ENCODE peak calls at places on chromosome X, in six cellular contexts. E is K562, A is A549, D is HepG2, W is endothelial cell of umbilical vein, G is GM12878. V is an unnamed sample.

GRCh38 chrX:134585446-134585845 is 72.8 kb downstream of the PLAC1 start:
- DNase-seq in G (no peak), W (no peak), A (no peak), E (no peak), D (no peak), V (no peak)

GRCh38 chrX:43998374-43998773 is 25.2 kb upstream of the NDP start:
- DNase-seq in A (no peak), G (no peak), D (no peak), E (no peak), W (no peak), V (no peak)

GRCh38 chrX:104679175-104679574 is 113.2 kb downstream of the IL1RAPL2 start:
- DNase-seq in W (no peak), A (no peak), D (no peak), E (no peak), G (no peak), V (no peak)

GRCh38 chrX:18875256-18875878 is 108.5 kb downstream of the PHKA2 start:
- DNase-seq in E (no peak), D (no peak), A (no peak), G (no peak), W (no peak), V (no peak)

GRCh38 chrX:2650865-2651264 is 40.2 kb upstream of the CD99 start:
- DNase-seq in D (no peak), A (no peak), G (no peak), E (no peak), W (peak; percentile 86), V (no peak)

GRCh38 chrX:135383249-135383648 is 38.5 kb upstream of the SMIM10L2A start:
- DNase-seq in A (no peak), G (no peak), D (no peak), W (no peak), E (no peak), V (peak; percentile 51)

GRCh38 chrX:23387826-23388225 is 53.2 kb downstream of the PTCHD1 start:
- DNase-seq in D (no peak), G (no peak), W (no peak), A (no peak), E (no peak), V (no peak)

GRCh38 chrX:56968980-56969379 is 26.4 kb downstream of the SPIN3 start:
- DNase-seq in D (no peak), W (no peak), E (no peak), A (no peak), G (no peak), V (no peak)

GRCh38 chrX:74248889-74249288 is 55.1 kb upstream of the ZCCHC13 start:
- DNase-seq in D (no peak), W (peak; percentile 58), G (no peak), E (peak; percentile 5), A (no peak), V (no peak)

GRCh38 chrX:105228602-105229001 is 8.1 kb upstream of the TEX13A start:
- DNase-seq in W (no peak), D (no peak), G (no peak), E (no peak), A (no peak), V (no peak)

GRCh38 chrX:43493751-43494150 is 162.3 kb upstream of the MAOA start:
- DNase-seq in D (no peak), G (no peak), W (no peak), A (no peak), E (no peak), V (no peak)

GRCh38 chrX:13055486-13055885 is 11.1 kb upstream of the FAM9C start:
- DNase-seq in W (no peak), A (no peak), E (no peak), G (no peak), D (no peak), V (no peak)

GRCh38 chrX:110418857-110419249 is 60.2 kb downstream of the RTL9 start:
- DNase-seq in A (no peak), W (no peak), G (no peak), E (no peak), D (no peak), V (no peak)

GRCh38 chrX:103941201-103941975 is 21.0 kb upstream of the TMSB15B start:
- DNase-seq in W (peak; percentile 37), G (no peak), A (peak; percentile 19), D (no peak), E (peak; percentile 28), V (peak; percentile 19)

GRCh38 chrX:17441965-17442364 is 67.0 kb downstream of the NHS start:
- DNase-seq in G (no peak), E (no peak), D (no peak), A (no peak), W (no peak), V (no peak)

GRCh38 chrX:12704706-12705105 is 86.5 kb upstream of the PRPS2 start:
- DNase-seq in A (no peak), W (no peak), G (no peak), E (no peak), D (no peak), V (no peak)

GRCh38 chrX:27679281-27679680 is 89.1 kb downstream of the DCAF8L2 start:
- DNase-seq in A (no peak), G (no peak), E (no peak), W (peak; percentile 72), D (no peak), V (peak; percentile 1)

GRCh38 chrX:39859991-39860861 is 237.5 kb downstream of the BCOR start:
- DNase-seq in W (peak; percentile 81), G (peak; percentile 89), D (no peak), E (peak; percentile 76), A (peak; percentile 26), V (peak; percentile 94)

GRCh38 chrX:38205037-38205436 is 15.6 kb downstream of the SRPX start:
- DNase-seq in E (no peak), W (no peak), D (no peak), A (no peak), G (peak; percentile 4), V (peak; percentile 34)

GRCh38 chrX:154019633-154020499 is at the start of gene IRAK1:
- DNase-seq in E (peak; percentile 82), A (peak; percentile 47), G (no peak), D (no peak), W (peak; percentile 37), V (peak; percentile 77)

GRCh38 chrX:39688219-39688575 is 409.6 kb downstream of the BCOR start:
- DNase-seq in E (no peak), A (no peak), W (no peak), G (no peak), D (no peak), V (no peak)

GRCh38 chrX:34918856-34919255 is 23.7 kb upstream of the FAM47B start:
- DNase-seq in A (peak; percentile 29), E (peak; percentile 0), D (peak; percentile 9), G (no peak), W (peak; percentile 67), V (peak; percentile 25)

GRCh38 chrX:131812847-131813825 is 210.0 kb upstream of the STK26 start:
- DNase-seq in G (peak; percentile 92), D (no peak), W (peak; percentile 49), A (peak; percentile 6), E (peak; percentile 71), V (no peak)

GRCh38 chrX:119755981-119756533 is 2.3 kb upstream of the SOWAHD start:
- DNase-seq in W (no peak), E (no peak), G (peak; percentile 85), D (peak; percentile 14), A (no peak), V (peak; percentile 80)

GRCh38 chrX:107119281-107119680 is 659 bp upstream of the RBM41 start:
- DNase-seq in G (no peak), D (no peak), E (no peak), W (no peak), A (no peak), V (no peak)

GRCh38 chrX:44816369-44816768 is 27.5 kb upstream of the DUSP21 start:
- DNase-seq in W (no peak), D (no peak), E (no peak), G (no peak), A (no peak), V (no peak)

GRCh38 chrX:141960573-141960972 is 56.9 kb downstream of the MAGEC1 start:
- DNase-seq in E (no peak), G (no peak), W (peak; percentile 6), A (no peak), D (no peak), V (no peak)

DNA sequence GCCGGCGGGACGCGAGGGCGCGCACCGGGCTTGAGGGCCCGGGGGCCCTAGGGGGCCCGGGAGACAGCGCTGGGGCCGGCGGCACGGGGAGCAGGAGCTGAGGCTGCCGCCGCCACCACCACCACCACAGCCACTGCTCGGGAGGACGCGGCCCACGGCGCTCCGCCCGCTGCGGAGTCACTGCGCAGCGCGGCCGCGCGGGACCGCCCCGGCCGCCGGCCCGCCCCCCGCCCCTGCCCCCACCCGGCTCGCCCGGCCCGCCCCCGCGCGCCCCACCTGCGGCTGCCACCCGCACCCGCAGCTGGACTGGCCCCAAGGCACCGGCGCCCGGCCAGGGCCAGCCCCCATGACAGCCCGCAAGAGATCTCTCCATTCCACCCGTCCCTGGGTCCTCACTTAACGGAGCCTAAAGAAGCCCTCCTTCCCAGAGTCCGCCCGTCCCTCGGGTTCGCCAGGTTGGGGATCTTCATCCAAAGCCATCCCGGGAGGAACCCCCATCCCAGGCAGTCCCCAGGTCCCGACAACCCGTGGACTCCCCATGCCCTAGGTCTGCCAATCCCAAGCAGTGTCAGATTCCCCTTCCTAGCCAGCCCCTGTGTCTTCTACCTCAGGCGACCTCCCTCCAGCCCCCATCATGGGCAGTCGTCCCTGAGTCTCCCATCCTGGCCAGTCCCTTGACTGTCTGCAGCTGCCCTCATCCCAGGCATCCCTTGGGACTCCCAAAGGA is 40.0 kb upstream of the IQSEC2 start:
- DNase-seq in W (no peak), E (no peak), A (no peak), G (no peak), D (no peak), V (peak; percentile 19)
- TF ChIP-seq POLR2A in W (no peak), E (no peak), A (peak; percentile 63), G (no peak), D (no peak), V (no peak)

GRCh38 chrX:10579753-10580060 is 40.7 kb downstream of the MID1 start:
- DNase-seq in W (peak; percentile 84), E (no peak), A (no peak), G (no peak), D (no peak), V (no peak)
- TF ChIP-seq MYC in W (no peak), E (no peak), A (peak; percentile 31), G (no peak), D (no peak), V (no peak)

GRCh38 chrX:71118032-71118984 is at the start of gene MED12:
- DNase-seq in G (peak; percentile 52), E (peak; percentile 86), A (peak; percentile 66), D (peak; percentile 47), W (peak; percentile 76), V (peak; percentile 88)
- TF ChIP-seq POLR2A in G (peak; percentile 67), E (peak; percentile 75), A (peak; percentile 61), D (peak; percentile 46), W (peak; percentile 66), V (peak; percentile 61)

DNA sequence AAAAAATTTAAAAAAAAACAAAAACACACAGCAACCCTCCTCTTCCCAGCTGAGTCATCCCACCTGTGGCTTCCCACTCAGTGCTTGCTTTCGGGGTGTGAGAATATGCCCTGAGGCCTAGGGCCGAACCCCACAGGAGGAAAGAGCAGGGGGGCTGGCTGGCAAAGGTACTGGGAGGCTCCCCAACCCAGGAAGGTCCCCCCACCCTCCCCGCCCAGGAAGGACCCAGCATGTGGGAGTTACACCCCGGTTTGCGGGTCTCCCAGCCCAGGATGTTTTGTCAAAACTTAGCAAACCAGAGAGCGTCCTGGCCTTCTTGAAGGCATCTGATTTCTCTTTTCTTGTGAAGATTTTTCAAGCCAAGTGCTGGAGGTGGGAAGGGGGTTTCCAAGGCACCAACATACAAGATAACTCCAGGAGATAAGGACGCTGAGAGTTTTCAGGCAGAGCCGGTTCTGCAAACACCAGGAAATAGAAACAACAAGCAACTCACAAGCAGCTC is 25.7 kb upstream of the CSF2RA start:
- DNase-seq in G (peak; percentile 51), E (no peak), D (no peak), W (no peak), A (no peak), V (peak; percentile 32)
- TF ChIP-seq MYC in G (no peak), E (no peak), D (no peak), W (no peak), A (no peak), V (no peak)

GRCh38 chrX:20266810-20267598 is at the start of gene RPS6KA3:
- DNase-seq in W (peak; percentile 83), D (peak; percentile 71), E (peak; percentile 91), G (peak; percentile 44), A (peak; percentile 63), V (peak; percentile 93)
- TF ChIP-seq POLR2A in W (no peak), D (peak; percentile 57), E (peak; percentile 61), G (peak; percentile 77), A (peak; percentile 29), V (peak; percentile 38)